ENCODE peak calls at places on chromosomes 16 and 17, in seven cellular contexts. W is posterior cingulate gyrus, O is ovary, M is gastrocnemius medialis, Q is fibroblast of pulmonary artery, E is OCI-LY7, A is hypothalamus. Y is an unnamed sample.

GRCh38 chr16:57711993-57712392 is 17.4 kb downstream of the DRC7 start:
- DNase-seq in W (no peak), O (no peak), M (no peak), Q (no peak), E (no peak), A (no peak), Y (no peak)

GRCh38 chr17:3710951-3711383 is 12.7 kb upstream of the HASPIN start:
- DNase-seq in W (no peak), O (no peak), M (no peak), Q (peak; percentile 69), E (peak; percentile 96), A (no peak), Y (no peak)

GRCh38 chr17:50532452-50533024 is at the start of gene EPN3:
- DNase-seq in W (no peak), O (no peak), M (no peak), Q (no peak), E (no peak), A (no peak), Y (peak; percentile 90)

GRCh38 chr17:28363776-28364650 is 986 bp downstream of the SEBOX start:
- DNase-seq in W (no peak), O (no peak), M (no peak), Q (no peak), E (no peak), A (no peak), Y (no peak)

GRCh38 chr17:52138752-52139151 is 19.8 kb downstream of the CA10 start:
- DNase-seq in W (no peak), O (no peak), M (no peak), Q (no peak), E (no peak), A (no peak), Y (no peak)

GRCh38 chr17:81492706-81493105 is 19.9 kb downstream of the ACTG1 start:
- DNase-seq in W (no peak), O (no peak), M (no peak), Q (no peak), E (no peak), A (no peak), Y (no peak)

GRCh38 chr17:72126575-72127486 is 6.0 kb downstream of the SOX9 start:
- DNase-seq in W (no peak), O (no peak), M (no peak), Q (peak; percentile 56), E (no peak), A (no peak), Y (peak; percentile 49)

GRCh38 chr17:63702223-63702577 is 2.3 kb upstream of the LIMD2 start:
- DNase-seq in W (no peak), O (no peak), M (no peak), Q (no peak), E (peak; percentile 85), A (no peak), Y (no peak)

Y was measured in prostate gland.